ENCODE peak calls at places on chromosomes 6 and 20, in nine cellular contexts. One of them, this sample, is unnamed.

GRCh38 chr6:40710626-40711354 is 123.6 kb upstream of the LRFN2 start:
- DNase-seq in hypothalamus: no peak
- DNase-seq in AG08395: no peak
- DNase-seq in HT1080: no peak
- DNase-seq in NCI-H1694 treated with DMSO at 0.1 percent for 48 hours: peak; percentile 40
- DNase-seq in ovary: no peak
- DNase-seq in activated CD4-positive, alpha-beta T cell treated with anti-CD3 and anti-CD28 coated beads for 4 hours: no peak
- DNase-seq in hepatocyte: no peak
- DNase-seq in tibial nerve: no peak
- DNase-seq in this sample: no peak

GRCh38 chr20:37303637-37304036 is 14.2 kb downstream of the MANBAL start:
- DNase-seq in hypothalamus: no peak
- DNase-seq in AG08395: no peak
- DNase-seq in HT1080: no peak
- DNase-seq in NCI-H1694 treated with DMSO at 0.1 percent for 48 hours: no peak
- DNase-seq in ovary: no peak
- DNase-seq in activated CD4-positive, alpha-beta T cell treated with anti-CD3 and anti-CD28 coated beads for 4 hours: no peak
- DNase-seq in hepatocyte: no peak
- DNase-seq in tibial nerve: no peak
- DNase-seq in this sample: no peak

GRCh38 chr6:87808005-87808757 is 106.1 kb upstream of the AKIRIN2 start:
- DNase-seq in hypothalamus: no peak
- DNase-seq in AG08395: peak; percentile 66
- DNase-seq in HT1080: peak; percentile 86
- DNase-seq in NCI-H1694 treated with DMSO at 0.1 percent for 48 hours: no peak
- DNase-seq in ovary: no peak
- DNase-seq in activated CD4-positive, alpha-beta T cell treated with anti-CD3 and anti-CD28 coated beads for 4 hours: no peak
- DNase-seq in hepatocyte: no peak
- DNase-seq in tibial nerve: no peak
- DNase-seq in this sample: peak; percentile 77

GRCh38 chr20:57076202-57076651 is 190.2 kb downstream of the BMP7 start:
- DNase-seq in hypothalamus: no peak
- DNase-seq in AG08395: peak; percentile 75
- DNase-seq in HT1080: peak; percentile 77
- DNase-seq in NCI-H1694 treated with DMSO at 0.1 percent for 48 hours: no peak
- DNase-seq in ovary: no peak
- DNase-seq in activated CD4-positive, alpha-beta T cell treated with anti-CD3 and anti-CD28 coated beads for 4 hours: no peak
- DNase-seq in hepatocyte: peak; percentile 42
- DNase-seq in tibial nerve: no peak
- DNase-seq in this sample: peak; percentile 77

GRCh38 chr6:6654599-6655575 is 66.4 kb downstream of the LY86 start:
- DNase-seq in hypothalamus: no peak
- DNase-seq in AG08395: peak; percentile 63
- DNase-seq in HT1080: peak; percentile 58
- DNase-seq in NCI-H1694 treated with DMSO at 0.1 percent for 48 hours: no peak
- DNase-seq in ovary: no peak
- DNase-seq in activated CD4-positive, alpha-beta T cell treated with anti-CD3 and anti-CD28 coated beads for 4 hours: peak; percentile 49
- DNase-seq in hepatocyte: no peak
- DNase-seq in tibial nerve: no peak
- DNase-seq in this sample: no peak

GRCh38 chr20:23668477-23668951 is 20.3 kb downstream of the CST4 start:
- DNase-seq in hypothalamus: no peak
- DNase-seq in AG08395: peak; percentile 78
- DNase-seq in HT1080: peak; percentile 51
- DNase-seq in NCI-H1694 treated with DMSO at 0.1 percent for 48 hours: peak; percentile 39
- DNase-seq in ovary: no peak
- DNase-seq in activated CD4-positive, alpha-beta T cell treated with anti-CD3 and anti-CD28 coated beads for 4 hours: no peak
- DNase-seq in hepatocyte: peak; percentile 82
- DNase-seq in tibial nerve: peak; percentile 49
- DNase-seq in this sample: peak; percentile 72

GRCh38 chr6:36326351-36326995 is 10.2 kb downstream of the BNIP5 start:
- DNase-seq in hypothalamus: no peak
- DNase-seq in AG08395: no peak
- DNase-seq in HT1080: no peak
- DNase-seq in NCI-H1694 treated with DMSO at 0.1 percent for 48 hours: no peak
- DNase-seq in ovary: no peak
- DNase-seq in activated CD4-positive, alpha-beta T cell treated with anti-CD3 and anti-CD28 coated beads for 4 hours: no peak
- DNase-seq in hepatocyte: peak; percentile 45
- DNase-seq in tibial nerve: no peak
- DNase-seq in this sample: no peak

GRCh38 chr6:31070711-31071197 is 41.6 kb downstream of the C6orf15 start:
- DNase-seq in hypothalamus: peak; percentile 72
- DNase-seq in AG08395: peak; percentile 76
- DNase-seq in HT1080: peak; percentile 73
- DNase-seq in NCI-H1694 treated with DMSO at 0.1 percent for 48 hours: no peak
- DNase-seq in ovary: peak; percentile 55
- DNase-seq in activated CD4-positive, alpha-beta T cell treated with anti-CD3 and anti-CD28 coated beads for 4 hours: no peak
- DNase-seq in hepatocyte: peak; percentile 86
- DNase-seq in tibial nerve: no peak
- DNase-seq in this sample: peak; percentile 76

GRCh38 chr6:168255283-168255881 is 64.2 kb downstream of the DACT2 start:
- DNase-seq in hypothalamus: no peak
- DNase-seq in AG08395: no peak
- DNase-seq in HT1080: no peak
- DNase-seq in NCI-H1694 treated with DMSO at 0.1 percent for 48 hours: no peak
- DNase-seq in ovary: no peak
- DNase-seq in activated CD4-positive, alpha-beta T cell treated with anti-CD3 and anti-CD28 coated beads for 4 hours: no peak
- DNase-seq in hepatocyte: no peak
- DNase-seq in tibial nerve: no peak
- DNase-seq in this sample: no peak

GRCh38 chr20:50446351-50447101 is 63.7 kb upstream of the PTPN1 start:
- DNase-seq in hypothalamus: no peak
- DNase-seq in AG08395: no peak
- DNase-seq in HT1080: no peak
- DNase-seq in NCI-H1694 treated with DMSO at 0.1 percent for 48 hours: no peak
- DNase-seq in ovary: no peak
- DNase-seq in activated CD4-positive, alpha-beta T cell treated with anti-CD3 and anti-CD28 coated beads for 4 hours: no peak
- DNase-seq in hepatocyte: peak; percentile 56
- DNase-seq in tibial nerve: no peak
- DNase-seq in this sample: no peak

GRCh38 chr20:48827880-48828733 is at the start of gene PREX1:
- DNase-seq in hypothalamus: peak; percentile 65
- DNase-seq in AG08395: peak; percentile 63
- DNase-seq in HT1080: peak; percentile 69
- DNase-seq in NCI-H1694 treated with DMSO at 0.1 percent for 48 hours: peak; percentile 43
- DNase-seq in ovary: peak; percentile 35
- DNase-seq in activated CD4-positive, alpha-beta T cell treated with anti-CD3 and anti-CD28 coated beads for 4 hours: peak; percentile 85
- DNase-seq in hepatocyte: peak; percentile 80
- DNase-seq in tibial nerve: peak; percentile 48
- DNase-seq in this sample: no peak

GRCh38 chr20:22567944-22568871 is 16.2 kb downstream of the FOXA2 start:
- DNase-seq in hypothalamus: no peak
- DNase-seq in AG08395: no peak
- DNase-seq in HT1080: no peak
- DNase-seq in NCI-H1694 treated with DMSO at 0.1 percent for 48 hours: no peak
- DNase-seq in ovary: no peak
- DNase-seq in activated CD4-positive, alpha-beta T cell treated with anti-CD3 and anti-CD28 coated beads for 4 hours: no peak
- DNase-seq in hepatocyte: no peak
- DNase-seq in tibial nerve: no peak
- DNase-seq in this sample: no peak

GRCh38 chr6:47483853-47484546 is 6.4 kb downstream of the CD2AP start:
- DNase-seq in hypothalamus: no peak
- DNase-seq in AG08395: peak; percentile 14
- DNase-seq in HT1080: peak; percentile 74
- DNase-seq in NCI-H1694 treated with DMSO at 0.1 percent for 48 hours: no peak
- DNase-seq in ovary: no peak
- DNase-seq in activated CD4-positive, alpha-beta T cell treated with anti-CD3 and anti-CD28 coated beads for 4 hours: no peak
- DNase-seq in hepatocyte: no peak
- DNase-seq in tibial nerve: no peak
- DNase-seq in this sample: peak; percentile 63

GRCh38 chr6:70210462-70210861 is 92.4 kb downstream of the COL9A1 start:
- DNase-seq in hypothalamus: no peak
- DNase-seq in AG08395: no peak
- DNase-seq in HT1080: no peak
- DNase-seq in NCI-H1694 treated with DMSO at 0.1 percent for 48 hours: no peak
- DNase-seq in ovary: no peak
- DNase-seq in activated CD4-positive, alpha-beta T cell treated with anti-CD3 and anti-CD28 coated beads for 4 hours: no peak
- DNase-seq in hepatocyte: no peak
- DNase-seq in tibial nerve: no peak
- DNase-seq in this sample: peak; percentile 12

GRCh38 chr6:85402922-85403321 is 47.0 kb upstream of the NT5E start:
- DNase-seq in hypothalamus: no peak
- DNase-seq in AG08395: no peak
- DNase-seq in HT1080: no peak
- DNase-seq in NCI-H1694 treated with DMSO at 0.1 percent for 48 hours: no peak
- DNase-seq in ovary: no peak
- DNase-seq in activated CD4-positive, alpha-beta T cell treated with anti-CD3 and anti-CD28 coated beads for 4 hours: no peak
- DNase-seq in hepatocyte: no peak
- DNase-seq in tibial nerve: no peak
- DNase-seq in this sample: peak; percentile 67

GRCh38 chr6:27178001-27178730 is 69.3 kb upstream of the PRSS16 start:
- DNase-seq in hypothalamus: no peak
- DNase-seq in AG08395: peak; percentile 50
- DNase-seq in HT1080: peak; percentile 80
- DNase-seq in NCI-H1694 treated with DMSO at 0.1 percent for 48 hours: no peak
- DNase-seq in ovary: peak; percentile 48
- DNase-seq in activated CD4-positive, alpha-beta T cell treated with anti-CD3 and anti-CD28 coated beads for 4 hours: peak; percentile 39
- DNase-seq in hepatocyte: peak; percentile 78
- DNase-seq in tibial nerve: peak; percentile 19
- DNase-seq in this sample: peak; percentile 89

GRCh38 chr6:119132211-119133004 is 53.9 kb upstream of the FAM184A start:
- DNase-seq in hypothalamus: no peak
- DNase-seq in AG08395: peak; percentile 40
- DNase-seq in HT1080: no peak
- DNase-seq in NCI-H1694 treated with DMSO at 0.1 percent for 48 hours: no peak
- DNase-seq in ovary: no peak
- DNase-seq in activated CD4-positive, alpha-beta T cell treated with anti-CD3 and anti-CD28 coated beads for 4 hours: no peak
- DNase-seq in hepatocyte: no peak
- DNase-seq in tibial nerve: no peak
- DNase-seq in this sample: no peak

GRCh38 chr6:143513410-143513809 is 1.9 kb upstream of the FUCA2 start:
- DNase-seq in hypothalamus: no peak
- DNase-seq in AG08395: no peak
- DNase-seq in HT1080: no peak
- DNase-seq in NCI-H1694 treated with DMSO at 0.1 percent for 48 hours: no peak
- DNase-seq in ovary: no peak
- DNase-seq in activated CD4-positive, alpha-beta T cell treated with anti-CD3 and anti-CD28 coated beads for 4 hours: peak; percentile 40
- DNase-seq in hepatocyte: peak; percentile 26
- DNase-seq in tibial nerve: no peak
- DNase-seq in this sample: peak; percentile 32

GRCh38 chr20:20710847-20711315 is 1.6 kb downstream of the RALGAPA2 start:
- DNase-seq in hypothalamus: no peak
- DNase-seq in AG08395: no peak
- DNase-seq in HT1080: no peak
- DNase-seq in NCI-H1694 treated with DMSO at 0.1 percent for 48 hours: no peak
- DNase-seq in ovary: no peak
- DNase-seq in activated CD4-positive, alpha-beta T cell treated with anti-CD3 and anti-CD28 coated beads for 4 hours: no peak
- DNase-seq in hepatocyte: peak; percentile 72
- DNase-seq in tibial nerve: no peak
- DNase-seq in this sample: peak; percentile 77

GRCh38 chr6:158321960-158322359 is 9.7 kb downstream of the TULP4 start:
- DNase-seq in hypothalamus: no peak
- DNase-seq in AG08395: peak; percentile 11
- DNase-seq in HT1080: peak; percentile 14
- DNase-seq in NCI-H1694 treated with DMSO at 0.1 percent for 48 hours: no peak
- DNase-seq in ovary: no peak
- DNase-seq in activated CD4-positive, alpha-beta T cell treated with anti-CD3 and anti-CD28 coated beads for 4 hours: no peak
- DNase-seq in hepatocyte: peak; percentile 40
- DNase-seq in tibial nerve: no peak
- DNase-seq in this sample: peak; percentile 60

GRCh38 chr6:165782812-165783211 is 119.8 kb upstream of the PDE10A start:
- DNase-seq in hypothalamus: no peak
- DNase-seq in AG08395: no peak
- DNase-seq in HT1080: peak; percentile 8
- DNase-seq in NCI-H1694 treated with DMSO at 0.1 percent for 48 hours: no peak
- DNase-seq in ovary: no peak
- DNase-seq in activated CD4-positive, alpha-beta T cell treated with anti-CD3 and anti-CD28 coated beads for 4 hours: no peak
- DNase-seq in hepatocyte: no peak
- DNase-seq in tibial nerve: no peak
- DNase-seq in this sample: no peak

GRCh38 chr6:159906400-159906799 is 15.6 kb downstream of the MAS1 start:
- DNase-seq in hypothalamus: no peak
- DNase-seq in AG08395: no peak
- DNase-seq in HT1080: no peak
- DNase-seq in NCI-H1694 treated with DMSO at 0.1 percent for 48 hours: peak; percentile 69
- DNase-seq in ovary: no peak
- DNase-seq in activated CD4-positive, alpha-beta T cell treated with anti-CD3 and anti-CD28 coated beads for 4 hours: no peak
- DNase-seq in hepatocyte: no peak
- DNase-seq in tibial nerve: no peak
- DNase-seq in this sample: no peak

GRCh38 chr6:32796848-32797776 is 19.7 kb downstream of the HLA-DOB start:
- DNase-seq in hypothalamus: peak; percentile 32
- DNase-seq in AG08395: peak; percentile 65
- DNase-seq in HT1080: no peak
- DNase-seq in NCI-H1694 treated with DMSO at 0.1 percent for 48 hours: peak; percentile 5
- DNase-seq in ovary: peak; percentile 47
- DNase-seq in activated CD4-positive, alpha-beta T cell treated with anti-CD3 and anti-CD28 coated beads for 4 hours: peak; percentile 57
- DNase-seq in hepatocyte: peak; percentile 81
- DNase-seq in tibial nerve: peak; percentile 82
- DNase-seq in this sample: peak; percentile 66

GRCh38 chr6:170296423-170296745 is 5.5 kb upstream of the DLL1 start:
- DNase-seq in hypothalamus: no peak
- DNase-seq in AG08395: no peak
- DNase-seq in HT1080: no peak
- DNase-seq in NCI-H1694 treated with DMSO at 0.1 percent for 48 hours: no peak
- DNase-seq in ovary: no peak
- DNase-seq in activated CD4-positive, alpha-beta T cell treated with anti-CD3 and anti-CD28 coated beads for 4 hours: no peak
- DNase-seq in hepatocyte: no peak
- DNase-seq in tibial nerve: no peak
- DNase-seq in this sample: no peak

GRCh38 chr20:43191143-43191542 is 1.4 kb upstream of the PTPRT start:
- DNase-seq in hypothalamus: no peak
- DNase-seq in AG08395: no peak
- DNase-seq in HT1080: no peak
- DNase-seq in NCI-H1694 treated with DMSO at 0.1 percent for 48 hours: no peak
- DNase-seq in ovary: no peak
- DNase-seq in activated CD4-positive, alpha-beta T cell treated with anti-CD3 and anti-CD28 coated beads for 4 hours: no peak
- DNase-seq in hepatocyte: no peak
- DNase-seq in tibial nerve: no peak
- DNase-seq in this sample: no peak

This sample was measured in MCF 10A.